ENCODE peak calls at places on chromosomes 4 and X, in four cellular contexts. K is PC-9, I is iPS DF 6.9, C is GM23248. R is an unnamed sample.

GRCh38 chr4:175413561-175413960 is 398.5 kb downstream of the GPM6A start:
- DNase-seq in K (no peak), I (no peak), C (peak), R (no peak)

GRCh38 chrX:47514553-47515235 is 31.7 kb upstream of the ZNF41 start:
- DNase-seq in K (peak), I (no peak), C (peak), R (no peak)

GRCh38 chrX:150696264-150696789 is 3.1 kb downstream of the MTMR1 start:
- DNase-seq in K (no peak), I (no peak), C (no peak), R (no peak)

GRCh38 chr4:21819086-21819485 is 129.5 kb downstream of the KCNIP4 start:
- DNase-seq in K (no peak), I (no peak), C (peak), R (no peak)

GRCh38 chrX:116972362-116972761 is 509.6 kb upstream of the CT83 start:
- DNase-seq in K (no peak), I (no peak), C (no peak), R (no peak)

GRCh38 chrX:153551135-153551534 is 33.7 kb downstream of the ATP2B3 start:
- DNase-seq in K (no peak), I (no peak), C (peak), R (no peak)

GRCh38 chr4:118373614-118374255 is 20.9 kb upstream of the PRSS12 start:
- DNase-seq in K (no peak), I (no peak), C (peak), R (no peak)

GRCh38 chr4:123399638-123400358 is 3.2 kb downstream of the SPRY1 start:
- DNase-seq in K (no peak), I (no peak), C (peak), R (no peak)

GRCh38 chrX:151458824-151459223 is 61.8 kb downstream of the VMA21 start:
- DNase-seq in K (no peak), I (no peak), C (peak), R (no peak)

GRCh38 chr4:148770848-148771247 is 328.6 kb upstream of the NR3C2 start:
- DNase-seq in K (no peak), I (no peak), C (no peak), R (no peak)

GRCh38 chrX:23742174-23742692 is 843 bp downstream of the ACOT9 start:
- DNase-seq in K (peak), I (no peak), C (peak), R (no peak)

GRCh38 chr4:143354990-143355389 is 18.3 kb downstream of the GAB1 start:
- DNase-seq in K (no peak), I (no peak), C (no peak), R (no peak)

GRCh38 chrX:10039821-10040793 is 72.9 kb downstream of the CLDN34 start:
- DNase-seq in K (no peak), I (no peak), C (peak), R (no peak)

GRCh38 chr4:15779336-15779735 is 1.2 kb downstream of the CD38 start:
- DNase-seq in K (no peak), I (no peak), C (peak), R (no peak)

GRCh38 chr4:109671350-109671749 is 31.9 kb downstream of the CASP6 start:
- DNase-seq in K (no peak), I (no peak), C (no peak), R (no peak)

GRCh38 chr4:168511780-168512467 is 15.1 kb downstream of the PALLD start:
- DNase-seq in K (no peak), I (no peak), C (no peak), R (peak)

GRCh38 chr4:34091451-34091850 is 2152.9 kb downstream of the ARAP2 start:
- DNase-seq in K (no peak), I (no peak), C (no peak), R (no peak)

GRCh38 chr4:128820631-128821119 is 11.2 kb downstream of the JADE1 start:
- DNase-seq in K (no peak), I (no peak), C (no peak), R (no peak)

GRCh38 chr4:139686988-139687387 is 21.4 kb downstream of the MGST2 start:
- DNase-seq in K (no peak), I (no peak), C (no peak), R (no peak)

GRCh38 chr4:41681054-41681453 is 67.5 kb downstream of the PHOX2B start:
- DNase-seq in K (no peak), I (no peak), C (no peak), R (no peak)

GRCh38 chrX:17822351-17822750 is 38.7 kb downstream of the RAI2 start:
- DNase-seq in K (no peak), I (no peak), C (peak), R (no peak)

GRCh38 chrX:23898412-23898959 is 9.3 kb downstream of the APOO start:
- DNase-seq in K (peak), I (no peak), C (peak), R (no peak)

GRCh38 chr4:140693577-140693976 is 62.6 kb downstream of the TBC1D9 start:
- DNase-seq in K (no peak), I (no peak), C (no peak), R (no peak)

GRCh38 chr4:139555705-139556070 is 331 bp downstream of the SETD7 start:
- DNase-seq in K (no peak), I (no peak), C (peak), R (no peak)

GRCh38 chr4:38190717-38191178 is 230.6 kb downstream of the PTTG2 start:
- DNase-seq in K (no peak), I (no peak), C (peak), R (no peak)

GRCh38 chrX:153684447-153685178 is 3.1 kb upstream of the SLC6A8 start:
- DNase-seq in K (no peak), I (no peak), C (no peak), R (no peak)

GRCh38 chrX:77918568-77918967 is 8.1 kb downstream of the ATP7A start:
- DNase-seq in K (peak), I (no peak), C (peak), R (no peak)

GRCh38 chr4:34200535-34200934 is 2043.8 kb downstream of the ARAP2 start:
- DNase-seq in K (no peak), I (no peak), C (no peak), R (no peak)

GRCh38 chr4:1204286-1204827 is 32.0 kb upstream of the SPON2 start:
- DNase-seq in K (no peak), I (no peak), C (no peak), R (no peak)

GRCh38 chrX:126030021-126030420 is 136.1 kb downstream of the DCAF12L2 start:
- DNase-seq in K (no peak), I (no peak), C (no peak), R (no peak)

GRCh38 chr4:137664055-137664405 is 131.7 kb upstream of the PCDH18 start:
- DNase-seq in K (no peak), I (no peak), C (peak), R (no peak)

GRCh38 chr4:143768007-143768591 is 67.6 kb upstream of the FREM3 start:
- DNase-seq in K (no peak), I (no peak), C (peak), R (no peak)

GRCh38 chr4:95439896-95440295 is 108.9 kb downstream of the UNC5C start:
- DNase-seq in K (no peak), I (no peak), C (no peak), R (no peak)

GRCh38 chrX:56762220-56762619 is 33.2 kb downstream of the NBDY start:
- DNase-seq in K (no peak), I (no peak), C (no peak), R (no peak)

GRCh38 chr4:105807496-105807895 is 87.8 kb upstream of the NPNT start:
- DNase-seq in K (no peak), I (no peak), C (peak), R (no peak)

DNA sequence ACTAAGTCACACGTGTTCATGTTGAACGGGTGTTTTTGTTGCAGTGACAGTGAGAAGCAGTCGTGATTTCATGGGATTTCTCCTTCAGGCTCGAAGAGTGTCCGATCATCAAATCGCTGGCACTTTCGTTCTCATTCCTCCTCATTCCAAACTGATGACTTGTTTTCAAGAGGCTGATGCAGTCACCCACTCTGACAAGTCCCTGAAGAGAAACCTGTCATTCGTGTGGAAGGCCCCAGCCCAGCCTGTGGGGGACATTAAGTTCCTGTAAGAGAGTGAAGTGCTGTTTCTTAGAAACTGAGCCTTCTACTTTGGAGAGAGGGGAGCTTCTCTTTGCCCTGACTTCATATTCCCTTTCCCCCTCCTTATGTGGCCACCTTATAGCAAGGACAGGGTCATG is 8.0 kb downstream of the REELD1 start:
- DNase-seq in K (peak), I (no peak), C (peak), R (no peak)
- H3K4me3 ChIP-seq in K (peak), I (no peak), C (no peak), R (no peak)

DNA sequence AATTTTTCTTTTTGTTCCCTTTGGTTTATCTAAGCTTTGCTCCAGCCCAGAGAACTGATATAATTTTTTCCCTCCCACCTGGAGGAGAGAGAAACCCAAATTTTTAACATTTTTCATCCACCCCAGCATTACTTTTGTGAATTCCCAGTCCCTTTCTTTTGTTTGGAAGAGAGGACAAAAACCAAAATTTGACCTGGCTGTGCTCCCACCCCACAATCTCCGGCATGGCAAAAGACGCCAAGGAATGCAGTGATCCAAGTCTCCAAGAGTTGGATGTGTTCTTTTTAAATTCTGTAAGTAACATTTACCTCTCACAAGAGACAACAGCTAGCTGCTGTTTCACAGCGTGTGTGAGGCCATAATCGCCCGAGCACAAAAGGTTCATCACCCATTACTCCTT is 25.2 kb upstream of the FAM156A start:
- DNase-seq in K (no peak), I (no peak), C (peak), R (no peak)
- H3K4me3 ChIP-seq in K (no peak), I (no peak), C (peak), R (no peak)

DNA sequence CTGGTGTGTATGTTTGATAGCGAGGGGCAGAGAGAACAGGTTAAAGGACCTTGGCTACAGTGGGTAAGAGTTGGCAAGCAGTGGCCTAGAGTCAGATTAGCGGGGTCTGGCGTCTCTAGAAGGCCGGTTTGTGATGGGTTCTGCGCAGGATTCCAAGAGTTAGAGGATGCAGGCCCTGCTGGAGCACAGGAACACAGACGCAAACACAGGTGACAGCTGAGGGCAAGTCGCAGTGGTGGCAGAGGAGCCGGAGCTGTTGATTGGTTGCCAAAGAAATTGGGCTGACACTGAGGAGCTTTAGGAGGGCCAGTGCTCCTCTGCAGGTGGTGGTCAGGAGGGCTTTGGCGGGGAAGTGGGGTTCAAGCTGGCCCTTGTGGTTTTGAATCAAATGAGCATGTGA is 3.8 kb downstream of the TADA2B start:
- DNase-seq in K (no peak), I (no peak), C (no peak), R (no peak)
- H3K4me3 ChIP-seq in K (no peak), I (no peak), C (no peak), R (no peak)

GRCh38 chr4:112057479-112057878 is 87.8 kb upstream of the FAM241A start:
- DNase-seq in K (no peak), I (no peak), C (no peak), R (no peak)
- H3K4me3 ChIP-seq in K (no peak), I (no peak), C (no peak), R (no peak)

GRCh38 chr4:112296949-112297483 is at the start of gene ALPK1:
- DNase-seq in K (peak), I (no peak), C (peak), R (no peak)
- H3K4me3 ChIP-seq in K (peak), I (no peak), C (peak), R (peak)

DNA sequence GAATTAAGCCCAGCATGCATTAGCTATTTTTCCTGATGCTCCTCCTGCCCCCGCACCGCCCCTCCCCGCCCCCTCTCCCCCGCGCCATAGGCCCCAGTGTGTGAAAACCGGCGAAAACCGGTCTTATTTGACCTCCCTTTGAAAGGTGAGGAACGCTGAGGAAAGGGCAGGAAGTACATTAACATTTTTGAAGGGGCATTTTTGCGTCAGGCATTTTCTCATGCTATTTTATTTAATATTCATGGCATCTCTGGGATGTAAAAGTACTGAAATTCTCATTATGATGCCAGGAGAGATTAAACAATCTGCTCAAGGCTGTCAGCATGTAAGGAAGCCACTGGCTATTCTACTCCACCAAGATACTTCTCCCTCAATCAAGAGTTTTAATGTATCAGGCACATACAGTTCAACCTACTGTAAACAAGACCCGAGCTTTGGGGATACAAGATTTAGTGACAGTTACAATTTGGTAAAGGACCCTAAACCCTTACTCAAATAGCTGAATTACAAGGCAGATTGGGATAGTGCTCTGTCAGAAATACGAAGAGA is 1.2 kb upstream of the NMU start:
- DNase-seq in K (no peak), I (no peak), C (no peak), R (no peak)
- H3K4me3 ChIP-seq in K (no peak), I (no peak), C (no peak), R (no peak)